ENCODE peak calls at places on chromosomes 3 and 15, in ten cellular contexts. R is transverse colon, O is upper lobe of left lung, I is stomach, M is H1, X is suprapubic skin, V is HepG2, K is tibial nerve, L is esophagus muscularis mucosa, C is K562. H is an unnamed sample.

GRCh38 chr15:59918994-59919951 is 84.8 kb upstream of the FOXB1 start:
- DNase-seq in R (no peak), O (no peak), I (no peak), M (no peak), X (no peak), V (no peak), K (no peak), L (no peak), C (no peak), H (no peak)

GRCh38 chr3:152375546-152375945 is 106.8 kb downstream of the MBNL1 start:
- DNase-seq in R (no peak), O (no peak), I (no peak), M (no peak), X (no peak), V (no peak), K (no peak), L (no peak), C (no peak), H (no peak)

GRCh38 chr3:23209103-23209502 is 6.0 kb downstream of the UBE2E2 start:
- DNase-seq in R (no peak), O (no peak), I (no peak), M (no peak), X (no peak), V (no peak), K (no peak), L (no peak), C (no peak), H (no peak)

GRCh38 chr3:69359916-69360315 is 26.0 kb downstream of the FRMD4B start:
- DNase-seq in R (no peak), O (no peak), I (no peak), M (no peak), X (no peak), V (no peak), K (no peak), L (no peak), C (no peak), H (no peak)

GRCh38 chr3:48492461-48493202 is 11.3 kb downstream of the SHISA5 start:
- DNase-seq in R (no peak), O (no peak), I (no peak), M (no peak), X (no peak), V (no peak), K (no peak), L (no peak), C (no peak), H (no peak)

GRCh38 chr3:177089120-177089519 is 108.2 kb downstream of the TBL1XR1 start:
- DNase-seq in R (no peak), O (no peak), I (no peak), M (peak; percentile 33), X (no peak), V (no peak), K (no peak), L (no peak), C (no peak), H (no peak)

GRCh38 chr3:96214941-96215340 is 599.5 kb upstream of the EPHA6 start:
- DNase-seq in R (no peak), O (no peak), I (no peak), M (no peak), X (no peak), V (no peak), K (no peak), L (no peak), C (no peak), H (no peak)

GRCh38 chr3:105304487-105304886 is 62.2 kb upstream of the ALCAM start:
- DNase-seq in R (no peak), O (no peak), I (no peak), M (no peak), X (no peak), V (no peak), K (no peak), L (no peak), C (no peak), H (no peak)

GRCh38 chr15:80902298-80902801 is 87.3 kb downstream of the MESD start:
- DNase-seq in R (no peak), O (no peak), I (no peak), M (no peak), X (no peak), V (no peak), K (no peak), L (no peak), C (peak; percentile 90), H (peak; percentile 79)

GRCh38 chr15:73957276-73957675 is 31.0 kb downstream of the LOXL1 start:
- DNase-seq in R (no peak), O (no peak), I (no peak), M (no peak), X (no peak), V (no peak), K (no peak), L (no peak), C (no peak), H (no peak)

GRCh38 chr3:129176051-129176450 is 7.6 kb downstream of the CNBP start:
- DNase-seq in R (no peak), O (no peak), I (no peak), M (no peak), X (no peak), V (no peak), K (no peak), L (no peak), C (no peak), H (no peak)

DNA sequence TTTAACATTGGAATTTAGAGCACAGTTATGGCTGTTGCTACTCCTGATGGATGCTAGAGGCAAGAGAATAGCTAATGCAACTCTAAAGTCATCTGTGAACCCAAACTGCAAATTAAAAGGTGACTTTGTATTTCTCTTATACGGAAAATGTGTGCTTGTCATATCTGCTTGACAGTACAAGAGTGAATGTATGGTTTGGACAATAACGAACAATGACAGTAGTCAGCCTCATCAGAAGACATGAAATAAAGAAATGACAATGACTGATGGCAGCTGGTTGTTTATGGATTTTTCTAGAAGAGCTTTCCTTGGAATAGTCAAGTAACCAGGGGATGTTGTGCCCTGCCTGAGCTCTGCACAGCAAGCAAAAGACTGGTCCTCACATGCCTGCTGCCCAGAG is 168.8 kb upstream of the FEZF2 start:
- DNase-seq in R (no peak), O (no peak), I (no peak), M (no peak), X (no peak), V (no peak), K (no peak), L (peak; percentile 45), C (no peak), H (no peak)
- H3K27me3 ChIP-seq in R (no peaks in the 10 kb centered on the region), O (no peaks in the 10 kb centered on the region), I (no peaks in the 10 kb centered on the region), M (no peaks in the 10 kb centered on the region), X (no peaks in the 10 kb centered on the region), V (peaks cover 16% of the 10 kb centered on the region), K (no peaks in the 10 kb centered on the region), L (no peaks in the 10 kb centered on the region), C (no peaks in the 10 kb centered on the region), H (no peaks in the 10 kb centered on the region)

DNA sequence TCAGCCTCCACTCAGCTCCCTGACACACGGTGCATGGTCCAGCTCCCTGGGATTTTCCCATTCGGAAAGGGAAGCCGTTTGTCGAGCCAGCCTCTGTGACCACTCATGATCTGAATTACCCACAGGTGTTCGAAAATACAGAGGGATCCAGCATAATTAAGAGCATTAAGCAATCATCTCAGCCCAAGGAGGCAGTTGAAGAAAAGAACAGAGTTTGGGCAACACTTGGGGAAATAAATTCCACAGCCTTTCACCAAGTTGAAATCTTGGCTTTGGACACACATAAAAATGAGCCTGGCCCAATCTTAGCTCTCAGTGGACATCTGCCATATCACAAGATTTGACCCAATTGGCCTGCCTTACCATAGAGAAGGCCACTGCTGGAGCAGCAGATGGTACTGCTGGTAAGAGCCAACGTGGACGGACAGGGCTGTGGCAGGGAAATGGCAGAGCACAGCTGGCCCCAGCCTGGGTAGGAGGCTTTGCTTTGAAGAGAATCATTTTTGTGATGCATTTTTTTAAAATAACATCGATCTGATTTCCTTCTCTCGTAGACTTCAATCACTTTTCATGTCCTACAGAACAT is 13.0 kb downstream of the FOXP1 start:
- DNase-seq in R (no peak), O (no peak), I (no peak), M (no peak), X (no peak), V (no peak), K (no peak), L (no peak), C (no peak), H (no peak)
- TF ChIP-seq POLR2A in R (no peak), O (no peak), I (no peak), M (no peak), X (no peak), V (no peak), K (no peak), L (no peak), C (no peak), H (no peak)

GRCh38 chr3:37237252-37237651 is 62.9 kb upstream of the LRRFIP2 start:
- DNase-seq in R (no peak), O (no peak), I (no peak), M (no peak), X (no peak), V (no peak), K (no peak), L (no peak), C (no peak), H (no peak)
- TF ChIP-seq EP300 in R (no peak), O (no peak), I (no peak), M (no peak), X (no peak), V (no peak), K (no peak), L (no peak), C (no peak), H (no peak)

GRCh38 chr3:147371141-147371540 is 35.2 kb downstream of the ZIC4 start:
- DNase-seq in R (no peak), O (no peak), I (no peak), M (no peak), X (no peak), V (no peak), K (no peak), L (peak; percentile 34), C (no peak), H (no peak)

GRCh38 chr3:147370316-147370715 is 36.0 kb downstream of the ZIC4 start:
- DNase-seq in R (no peak), O (peak; percentile 59), I (no peak), M (no peak), X (no peak), V (no peak), K (no peak), L (peak; percentile 8), C (no peak), H (no peak)

GRCh38 chr3:147371771-147372340 is 34.5 kb downstream of the ZIC4 start:
- DNase-seq in R (no peak), O (no peak), I (no peak), M (no peak), X (no peak), V (no peak), K (no peak), L (peak; percentile 62), C (no peak), H (no peak)

GRCh38 chr3:147373301-147373700 is 33.0 kb downstream of the ZIC4 start:
- DNase-seq in R (no peak), O (no peak), I (no peak), M (no peak), X (no peak), V (no peak), K (no peak), L (peak; percentile 80), C (no peak), H (no peak)

DNA sequence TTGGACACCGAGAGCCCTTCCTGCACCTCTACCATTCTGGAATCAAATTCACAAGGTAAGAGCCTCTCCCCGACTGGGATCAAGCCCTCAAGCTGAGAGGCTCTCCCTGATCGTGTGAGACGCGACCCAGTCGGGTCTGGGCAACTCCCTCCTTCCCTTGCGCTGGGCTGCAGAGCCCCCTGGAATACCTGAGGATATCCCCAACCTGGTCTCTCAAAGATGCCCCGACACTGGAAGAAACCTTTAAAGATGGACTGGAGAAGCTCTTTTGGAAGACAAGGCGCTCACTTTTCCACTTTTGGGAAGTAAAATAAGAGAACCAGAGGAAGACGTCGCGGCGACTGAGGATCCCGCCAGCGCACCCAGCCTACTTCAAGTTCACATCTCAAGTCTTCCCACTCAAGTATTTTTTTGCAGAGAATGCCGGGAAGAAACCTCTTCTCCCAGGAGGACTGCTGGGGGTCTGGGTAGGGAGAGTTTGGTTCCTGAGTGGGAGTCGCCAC is 33.8 kb downstream of the ZIC4 start:
- DNase-seq in R (no peak), O (no peak), I (no peak), M (no peak), X (no peak), V (no peak), K (no peak), L (peak; percentile 79), C (no peak), H (no peak)
- H3K27me3 ChIP-seq in R (peaks cover 100% of the 10 kb centered on the region), O (peaks cover 13% of the 10 kb centered on the region), I (peaks cover 25% of the 10 kb centered on the region), M (peaks cover 98% of the 10 kb centered on the region), X (peaks cover 98% of the 10 kb centered on the region), V (peaks cover 16% of the 10 kb centered on the region), K (peaks cover 100% of the 10 kb centered on the region), L (peaks cover 44% of the 10 kb centered on the region), C (no peaks in the 10 kb centered on the region), H (no peaks in the 10 kb centered on the region)

H was measured in ovary.